ENCODE peak calls at places on chromosomes 6 and 20, in five cellular contexts. W is AG04450, O is AG09309, X is cardiac muscle cell, Z is bronchial epithelial cell. C is an unnamed sample.

GRCh38 chr6:125183391-125183790 is 29.8 kb downstream of the TPD52L1 start:
- DNase-seq in W (no peak), O (no peak), X (no peak), Z (no peak), C (no peak)

GRCh38 chr6:117514655-117515054 is 32.2 kb downstream of the DCBLD1 start:
- DNase-seq in W (no peak), O (no peak), X (no peak), Z (no peak), C (no peak)

GRCh38 chr6:8026800-8027199 is 37.4 kb downstream of the BLOC1S5 start:
- DNase-seq in W (no peak), O (no peak), X (no peak), Z (no peak), C (no peak)

GRCh38 chr20:48604426-48604825 is 223.4 kb downstream of the PREX1 start:
- DNase-seq in W (no peak), O (no peak), X (no peak), Z (no peak), C (no peak)

GRCh38 chr6:33029297-33030184 is 20.1 kb upstream of the HLA-DOA start:
- DNase-seq in W (no peak), O (no peak), X (peak), Z (peak), C (no peak)

GRCh38 chr6:24537771-24538385 is 43.1 kb downstream of the ALDH5A1 start:
- DNase-seq in W (no peak), O (no peak), X (no peak), Z (peak), C (no peak)

GRCh38 chr20:51374961-51375360 is 167.6 kb downstream of the NFATC2 start:
- DNase-seq in W (no peak), O (no peak), X (no peak), Z (no peak), C (no peak)

GRCh38 chr6:129673758-129674157 is 36.2 kb downstream of the ARHGAP18 start:
- DNase-seq in W (no peak), O (no peak), X (no peak), Z (no peak), C (no peak)

GRCh38 chr20:13858496-13859270 is 73.9 kb downstream of the NDUFAF5 start:
- DNase-seq in W (no peak), O (no peak), X (no peak), Z (peak), C (no peak)

GRCh38 chr6:67698534-67698933 is 936.5 kb upstream of the ADGRB3 start:
- DNase-seq in W (no peak), O (no peak), X (no peak), Z (no peak), C (no peak)

GRCh38 chr20:8601542-8601912 is 467.4 kb upstream of the PLCB4 start:
- DNase-seq in W (no peak), O (no peak), X (no peak), Z (peak), C (no peak)

GRCh38 chr6:127547909-127548649 is 28.9 kb upstream of the C6orf58 start:
- DNase-seq in W (no peak), O (no peak), X (no peak), Z (peak), C (no peak)

GRCh38 chr20:93641-94040 is 6.2 kb downstream of the DEFB125 start:
- DNase-seq in W (no peak), O (no peak), X (no peak), Z (no peak), C (no peak)

GRCh38 chr6:131766631-131767030 is 41.2 kb upstream of the ENPP1 start:
- DNase-seq in W (no peak), O (no peak), X (no peak), Z (no peak), C (no peak)

GRCh38 chr6:116047173-116047933 is 13.3 kb downstream of the FRK start:
- DNase-seq in W (no peak), O (no peak), X (no peak), Z (peak), C (no peak)

GRCh38 chr6:12414096-12414675 is 124.0 kb downstream of the EDN1 start:
- DNase-seq in W (no peak), O (no peak), X (no peak), Z (no peak), C (no peak)

GRCh38 chr6:43093361-43094289 is 17.5 kb downstream of the PTK7 start:
- DNase-seq in W (no peak), O (peak), X (no peak), Z (peak), C (no peak)

GRCh38 chr20:58256842-58257241 is 28.4 kb upstream of the ANKRD60 start:
- DNase-seq in W (no peak), O (no peak), X (no peak), Z (no peak), C (no peak)

GRCh38 chr20:25005661-25006060 is 13.1 kb upstream of the APMAP start:
- DNase-seq in W (no peak), O (no peak), X (no peak), Z (no peak), C (no peak)

GRCh38 chr20:35568645-35569044 is 26.8 kb downstream of the ERGIC3 start:
- DNase-seq in W (no peak), O (no peak), X (no peak), Z (peak), C (no peak)

GRCh38 chr20:23096986-23097520 is 10.9 kb upstream of the CD93 start:
- DNase-seq in W (no peak), O (no peak), X (no peak), Z (peak), C (no peak)

GRCh38 chr6:17928514-17929430 is 58.7 kb downstream of the KIF13A start:
- DNase-seq in W (no peak), O (no peak), X (no peak), Z (peak), C (peak)

GRCh38 chr20:59925359-59925758 is 8.1 kb downstream of the SYCP2 start:
- DNase-seq in W (no peak), O (no peak), X (no peak), Z (no peak), C (no peak)

GRCh38 chr6:111721677-111722219 is 116.1 kb upstream of the TRAF3IP2 start:
- DNase-seq in W (no peak), O (no peak), X (no peak), Z (peak), C (no peak)

GRCh38 chr20:55058938-55059337 is 583.5 kb downstream of the DOK5 start:
- DNase-seq in W (no peak), O (no peak), X (no peak), Z (no peak), C (no peak)

GRCh38 chr20:55054443-55054842 is 579.0 kb downstream of the DOK5 start:
- DNase-seq in W (no peak), O (no peak), X (no peak), Z (peak), C (no peak)

GRCh38 chr20:55053389-55053788 is 578.0 kb downstream of the DOK5 start:
- DNase-seq in W (no peak), O (no peak), X (no peak), Z (no peak), C (no peak)

GRCh38 chr20:55052464-55052863 is 577.1 kb downstream of the DOK5 start:
- DNase-seq in W (no peak), O (no peak), X (no peak), Z (no peak), C (no peak)

GRCh38 chr20:55057779-55058415 is 582.5 kb downstream of the DOK5 start:
- DNase-seq in W (no peak), O (no peak), X (peak), Z (peak), C (no peak)
- TF ChIP-seq CTCF in W (no peak), O (no peak), X (no peak), Z (peak), C (no peak)

GRCh38 chr20:10668677-10669368 is 5.0 kb downstream of the JAG1 start:
- DNase-seq in W (no peak), O (no peak), X (no peak), Z (no peak), C (no peak)
- H3K4me3 ChIP-seq in W (no peak), O (no peak), X (no peak), Z (no peak), C (no peak)

GRCh38 chr20:43868091-43868490 is 46.6 kb upstream of the TOX2 start:
- DNase-seq in W (no peak), O (no peak), X (no peak), Z (no peak), C (no peak)
- TF ChIP-seq CTCF in W (no peak), O (no peak), X (no peak), Z (no peak), C (no peak)

DNA sequence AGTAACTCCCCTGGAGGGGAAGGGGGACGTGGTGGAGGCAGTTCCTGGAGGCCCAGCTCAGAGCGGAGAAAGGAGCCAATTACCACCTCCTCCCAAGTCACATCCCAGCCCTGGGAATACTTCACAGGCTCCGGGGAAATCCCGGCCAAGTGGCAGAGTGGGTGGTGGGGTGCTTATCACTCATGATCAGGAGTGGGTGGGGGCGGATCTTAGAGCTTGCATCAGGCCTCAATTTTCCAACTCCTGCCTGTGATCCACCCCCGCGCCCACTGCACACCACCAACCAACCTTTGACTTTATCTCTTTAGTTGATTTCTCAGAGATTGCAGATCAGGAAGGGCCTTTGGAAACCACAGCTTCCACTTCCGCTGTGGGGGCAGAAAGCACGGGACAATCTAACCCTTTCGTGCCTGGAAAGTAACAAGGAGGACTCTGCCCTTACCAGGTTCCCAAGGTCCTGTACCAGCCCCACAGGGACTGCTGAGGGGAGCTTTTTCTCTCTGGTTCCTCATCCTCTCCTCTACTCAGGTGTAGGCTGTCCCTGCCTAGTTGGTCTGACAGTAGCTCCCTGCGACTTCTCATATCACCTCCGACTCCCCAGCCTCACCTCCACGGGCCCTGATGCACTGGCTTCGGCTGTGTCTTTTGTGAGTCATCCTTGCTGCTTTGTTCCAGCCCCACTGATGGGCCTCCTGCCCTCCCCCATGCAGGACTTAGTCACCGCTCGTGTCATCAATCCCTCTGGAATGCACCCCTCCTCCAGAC is 24.9 kb upstream of the IER3 start:
- DNase-seq in W (peak), O (peak), X (peak), Z (peak), C (peak)
- H3K4me3 ChIP-seq in W (peak), O (no peak), X (no peak), Z (no peak), C (peak)

DNA sequence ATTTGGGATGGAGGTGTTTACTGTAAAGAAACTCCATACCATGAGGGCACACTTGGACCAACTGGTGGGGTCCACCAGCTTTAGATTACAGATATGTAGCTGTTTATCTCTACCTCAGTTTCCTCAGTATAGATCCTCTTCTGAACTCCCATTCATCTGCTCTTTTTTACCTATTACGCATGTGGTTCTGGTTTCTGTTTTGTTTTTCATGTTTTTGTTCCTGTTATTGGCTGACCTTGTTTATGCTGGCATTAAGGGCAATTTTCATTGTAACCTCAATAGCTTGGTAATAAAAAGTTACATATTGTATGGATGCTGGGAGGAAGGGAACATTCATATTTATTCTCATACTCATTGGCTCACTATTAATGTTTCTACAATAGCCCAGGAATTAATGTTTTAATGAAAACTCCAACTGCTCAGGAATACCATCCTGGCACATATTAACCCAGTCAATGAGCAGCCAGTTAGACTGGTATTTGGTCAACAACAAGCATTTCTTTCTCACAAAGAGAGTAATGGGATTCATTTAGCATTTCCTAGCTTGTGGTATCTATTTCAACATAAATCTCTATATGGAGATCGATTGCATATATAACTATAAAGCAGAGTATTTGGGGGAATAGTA is 83.8 kb upstream of the FAM184A start:
- DNase-seq in W (no peak), O (no peak), X (no peak), Z (no peak), C (no peak)
- TF ChIP-seq CTCF in W (no peak), O (no peak), X (no peak), Z (no peak), C (no peak)

GRCh38 chr20:31951203-31951529 is 680 bp downstream of the PDRG1 start:
- DNase-seq in W (no peak), O (no peak), X (no peak), Z (no peak), C (no peak)

GRCh38 chr20:31948008-31948407 is 3.8 kb downstream of the PDRG1 start:
- DNase-seq in W (no peak), O (no peak), X (no peak), Z (no peak), C (no peak)

GRCh38 chr20:31951530-31952453 is at the start of gene PDRG1:
- DNase-seq in W (peak), O (peak), X (peak), Z (peak), C (peak)

GRCh38 chr20:31953749-31954148 is 1.9 kb upstream of the PDRG1 start:
- DNase-seq in W (no peak), O (no peak), X (no peak), Z (no peak), C (no peak)

GRCh38 chr20:31949877-31950646 is 1.8 kb downstream of the PDRG1 start:
- DNase-seq in W (no peak), O (no peak), X (no peak), Z (no peak), C (no peak)
- H3K4me3 ChIP-seq in W (no peak), O (no peak), X (no peak), Z (no peak), C (no peak)

GRCh38 chr6:120410586-120410985 is 923.7 kb downstream of the TBC1D32 start:
- DNase-seq in W (no peak), O (no peak), X (no peak), Z (peak), C (no peak)

GRCh38 chr6:120411394-120411793 is 922.9 kb downstream of the TBC1D32 start:
- DNase-seq in W (no peak), O (no peak), X (no peak), Z (no peak), C (no peak)

GRCh38 chr6:120407696-120408095 is 926.6 kb downstream of the TBC1D32 start:
- DNase-seq in W (no peak), O (no peak), X (no peak), Z (no peak), C (no peak)

GRCh38 chr6:120405947-120406346 is 928.3 kb downstream of the TBC1D32 start:
- DNase-seq in W (no peak), O (no peak), X (peak), Z (peak), C (no peak)
- TF ChIP-seq CTCF in W (no peak), O (no peak), X (no peak), Z (peak), C (peak)